ENCODE peak calls at places on chromosomes 7 and 10, in ten cellular contexts. F is ELR; H is neuronal stem cell; W is stimulated activated effector memory CD8-positive, alpha-beta T cell treated with anti-CD3 and anti-CD28 coated beads, Interleukin-12 subunit alpha, Interleukin-12 subunit beta, amount 100 ng/mL, for 72 hours; K is stimulated activated CD4-positive, alpha-beta T cell treated with anti-CD3 and anti-CD28 coated beads, Interleukin-15, amount 100 ng/mL, for 24 hours; P is activated T-cell treated with anti-CD3 and anti-CD28 coated beads, Interleukin-2, amount 50 U/mL, for 72 hours; R is IMR-90; Z is iPS DF 6.9; C is caudate nucleus; O is SW 1271. Y is an unnamed sample.

GRCh38 chr10:75841266-75841665 is 409.8 kb downstream of the LRMDA start:
- DNase-seq in Z (no peak), O (no peak), K (no peak), W (no peak), C (no peak), P (no peak), R (no peak), H (no peak), F (no peak), Y (no peak)

GRCh38 chr10:6461961-6462360 is 118.1 kb downstream of the PRKCQ start:
- DNase-seq in F (peak), R (no peak), P (no peak), K (no peak), Z (no peak), C (no peak), O (no peak), W (no peak), H (no peak), Y (no peak)

GRCh38 chr7:37052673-37053072 is 328.4 kb upstream of the AOAH start:
- DNase-seq in F (peak), O (no peak), C (no peak), H (peak), W (no peak), R (peak), P (no peak), K (peak), Z (peak), Y (no peak)

GRCh38 chr7:41481353-41481752 is 221.5 kb downstream of the INHBA start:
- DNase-seq in C (no peak), P (no peak), Z (no peak), K (no peak), F (no peak), H (no peak), W (no peak), R (peak), O (no peak), Y (no peak)

GRCh38 chr7:122692769-122693309 is 6.1 kb downstream of the RNF133 start:
- DNase-seq in O (no peak), K (no peak), C (no peak), Z (no peak), R (no peak), W (no peak), F (no peak), H (no peak), P (no peak), Y (no peak)

GRCh38 chr7:55111007-55111406 is 92.2 kb downstream of the EGFR start:
- DNase-seq in K (no peak), R (peak), O (no peak), P (no peak), F (no peak), W (no peak), C (no peak), H (no peak), Z (no peak), Y (no peak)

GRCh38 chr7:38321515-38321944 is 48.1 kb upstream of the TARP start:
- DNase-seq in O (no peak), P (no peak), H (no peak), K (peak), C (no peak), W (no peak), Z (no peak), R (peak), F (peak), Y (no peak)

GRCh38 chr10:21292763-21293517 is 232.5 kb downstream of the SKIDA1 start:
- DNase-seq in O (peak), W (no peak), H (peak), P (no peak), F (peak), R (peak), Z (no peak), C (no peak), K (no peak), Y (peak)

GRCh38 chr7:138711007-138711406 is 9.8 kb upstream of the SVOPL start:
- DNase-seq in Z (no peak), F (no peak), O (no peak), H (no peak), P (no peak), K (no peak), R (no peak), C (no peak), W (no peak), Y (no peak)

GRCh38 chr10:454860-455259 is 234.6 kb downstream of the DIP2C start:
- DNase-seq in R (peak), H (no peak), K (peak), Z (no peak), O (no peak), F (peak), C (no peak), W (no peak), P (no peak), Y (peak)

GRCh38 chr7:92731327-92732063 is 104.9 kb downstream of the CDK6 start:
- DNase-seq in P (peak), H (no peak), O (no peak), R (peak), W (no peak), Z (no peak), F (peak), C (no peak), K (peak), Y (no peak)

GRCh38 chr7:53697913-53698312 is 662.5 kb downstream of the POM121L12 start:
- DNase-seq in H (no peak), F (no peak), Z (no peak), R (no peak), K (no peak), P (no peak), W (no peak), O (no peak), C (no peak), Y (no peak)

Y was measured in epithelial cell of proximal tubule.